ENCODE peak calls at places on chromosomes 5 and 9, in nine cellular contexts. K is tibial nerve, L is A549, V is ovary, C is body of pancreas, I is uterus, T is H1, Y is transverse colon, U is IMR-90. F is an unnamed sample.

GRCh38 chr5:52007230-52007858 is 624.1 kb downstream of the ISL1 start:
- DNase-seq in K (no peak), L (peak), V (no peak), C (no peak), I (no peak), T (no peak), Y (no peak), U (peak), F (no peak)

GRCh38 chr5:58299266-58299665 is 160.6 kb downstream of the PLK2 start:
- DNase-seq in K (no peak), L (no peak), V (no peak), C (no peak), I (no peak), T (no peak), Y (no peak), U (no peak), F (no peak)

GRCh38 chr9:100324594-100325200 is 28.0 kb downstream of the TEX10 start:
- DNase-seq in K (no peak), L (peak), V (no peak), C (no peak), I (no peak), T (no peak), Y (no peak), U (peak), F (no peak)

GRCh38 chr5:252546-252945 is 18.9 kb upstream of the PDCD6 start:
- DNase-seq in K (no peak), L (no peak), V (no peak), C (no peak), I (no peak), T (no peak), Y (no peak), U (no peak), F (no peak)

GRCh38 chr5:35990941-35991592 is at the start of gene UGT3A1:
- DNase-seq in K (no peak), L (no peak), V (no peak), C (no peak), I (no peak), T (peak), Y (no peak), U (no peak), F (no peak)

GRCh38 chr9:131513177-131513576 is 10.5 kb downstream of the POMT1 start:
- DNase-seq in K (no peak), L (no peak), V (no peak), C (no peak), I (no peak), T (no peak), Y (no peak), U (no peak), F (no peak)

GRCh38 chr5:178114325-178115135 is 1.2 kb downstream of the N4BP3 start:
- DNase-seq in K (no peak), L (no peak), V (no peak), C (peak), I (no peak), T (no peak), Y (peak), U (no peak), F (no peak)

GRCh38 chr5:6780802-6781391 is 67.7 kb downstream of the TENT4A start:
- DNase-seq in K (no peak), L (peak), V (no peak), C (peak), I (no peak), T (no peak), Y (no peak), U (no peak), F (no peak)

GRCh38 chr9:136849038-136849959 is at the start of gene PHPT1:
- DNase-seq in K (peak), L (peak), V (peak), C (peak), I (peak), T (peak), Y (peak), U (peak), F (peak)

GRCh38 chr9:68500457-68501158 is 40.1 kb downstream of the TMEM252 start:
- DNase-seq in K (no peak), L (peak), V (no peak), C (no peak), I (no peak), T (no peak), Y (no peak), U (peak), F (no peak)

GRCh38 chr9:99075246-99075912 is 29.5 kb upstream of the TGFBR1 start:
- DNase-seq in K (no peak), L (no peak), V (no peak), C (no peak), I (no peak), T (no peak), Y (no peak), U (peak), F (no peak)

GRCh38 chr5:1001406-1002270 is 7.0 kb upstream of the NKD2 start:
- DNase-seq in K (peak), L (no peak), V (peak), C (no peak), I (peak), T (no peak), Y (no peak), U (no peak), F (peak)

GRCh38 chr9:137759649-137760321 is 117.8 kb upstream of the CACNA1B start:
- DNase-seq in K (no peak), L (no peak), V (no peak), C (no peak), I (no peak), T (no peak), Y (no peak), U (no peak), F (peak)

GRCh38 chr9:136090768-136091581 is 4.1 kb downstream of the NACC2 start:
- DNase-seq in K (no peak), L (no peak), V (no peak), C (no peak), I (peak), T (no peak), Y (peak), U (no peak), F (peak)

GRCh38 chr9:84867171-84867570 is 197.6 kb downstream of the NTRK2 start:
- DNase-seq in K (no peak), L (no peak), V (no peak), C (no peak), I (no peak), T (no peak), Y (no peak), U (no peak), F (no peak)

GRCh38 chr9:34989946-34990635 is 546 bp downstream of the DNAJB5 start:
- DNase-seq in K (peak), L (no peak), V (no peak), C (peak), I (peak), T (no peak), Y (peak), U (peak), F (peak)

GRCh38 chr9:137685886-137686420 is 67.1 kb downstream of the EHMT1 start:
- DNase-seq in K (no peak), L (no peak), V (no peak), C (no peak), I (no peak), T (no peak), Y (no peak), U (no peak), F (no peak)

GRCh38 chr9:110213413-110214044 is 5.6 kb upstream of the C9orf152 start:
- DNase-seq in K (no peak), L (no peak), V (no peak), C (peak), I (no peak), T (no peak), Y (no peak), U (no peak), F (no peak)

GRCh38 chr5:76953551-76954382 is 922 bp downstream of the CRHBP start:
- DNase-seq in K (no peak), L (no peak), V (no peak), C (no peak), I (no peak), T (no peak), Y (no peak), U (no peak), F (no peak)

GRCh38 chr9:93960971-93961841 is 6.1 kb upstream of the BARX1 start:
- DNase-seq in K (no peak), L (no peak), V (no peak), C (no peak), I (no peak), T (no peak), Y (no peak), U (no peak), F (peak)

GRCh38 chr5:94785111-94785510 is 166.6 kb downstream of the SLF1 start:
- DNase-seq in K (no peak), L (no peak), V (no peak), C (no peak), I (no peak), T (no peak), Y (no peak), U (peak), F (no peak)

DNA sequence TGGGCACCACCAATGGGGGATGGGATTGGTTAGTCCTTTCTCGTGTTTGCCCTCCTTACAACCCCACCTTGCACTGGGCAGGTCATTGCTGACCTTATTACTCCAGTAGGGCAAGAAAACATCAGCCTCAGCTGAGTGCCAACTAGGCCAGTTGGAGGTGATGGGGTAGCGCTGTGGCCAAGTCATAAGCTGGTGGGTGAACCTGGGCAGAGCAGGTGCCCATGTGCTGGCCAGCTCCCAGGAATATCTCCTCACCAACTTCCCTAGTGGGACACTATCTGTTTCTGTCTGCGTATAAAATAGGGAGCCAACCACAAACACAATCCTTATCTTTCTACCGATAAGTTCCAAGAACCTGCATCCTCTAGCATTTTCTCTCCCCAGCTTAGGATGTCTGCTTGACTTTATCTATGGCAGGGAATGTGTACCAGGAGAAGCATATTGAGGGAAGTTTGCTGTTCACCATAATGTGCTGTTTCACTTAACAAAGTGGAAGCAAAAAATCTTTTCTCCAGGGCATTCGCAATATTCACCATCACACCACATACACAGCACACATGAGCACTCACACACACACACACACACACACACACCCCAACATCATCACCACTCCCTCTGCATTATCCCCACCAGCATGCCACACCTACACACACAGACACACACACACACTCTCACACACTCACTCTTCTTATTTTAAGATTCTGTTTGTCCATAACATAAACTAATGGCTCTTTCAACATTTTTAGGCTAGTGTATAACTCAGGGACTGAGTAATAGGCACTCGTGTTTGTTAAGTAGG is 390.0 kb downstream of the ENC1 start:
- DNase-seq in K (no peak), L (no peak), V (no peak), C (no peak), I (no peak), T (no peak), Y (no peak), U (no peak), F (no peak)
- H3K27ac ChIP-seq in K (no peak), L (no peak), V (no peak), C (no peak), I (peak), T (no peak), Y (peak), U (peak), F (no peak)

GRCh38 chr5:109611505-109611904 is 78.2 kb upstream of the MAN2A1 start:
- DNase-seq in K (no peak), L (no peak), V (no peak), C (no peak), I (no peak), T (no peak), Y (no peak), U (no peak), F (no peak)
- TF ChIP-seq POLR2A in K (no peak), L (no peak), V (no peak), C (no peak), I (no peak), T (no peak), Y (no peak), U (no peak), F (no peak)

DNA sequence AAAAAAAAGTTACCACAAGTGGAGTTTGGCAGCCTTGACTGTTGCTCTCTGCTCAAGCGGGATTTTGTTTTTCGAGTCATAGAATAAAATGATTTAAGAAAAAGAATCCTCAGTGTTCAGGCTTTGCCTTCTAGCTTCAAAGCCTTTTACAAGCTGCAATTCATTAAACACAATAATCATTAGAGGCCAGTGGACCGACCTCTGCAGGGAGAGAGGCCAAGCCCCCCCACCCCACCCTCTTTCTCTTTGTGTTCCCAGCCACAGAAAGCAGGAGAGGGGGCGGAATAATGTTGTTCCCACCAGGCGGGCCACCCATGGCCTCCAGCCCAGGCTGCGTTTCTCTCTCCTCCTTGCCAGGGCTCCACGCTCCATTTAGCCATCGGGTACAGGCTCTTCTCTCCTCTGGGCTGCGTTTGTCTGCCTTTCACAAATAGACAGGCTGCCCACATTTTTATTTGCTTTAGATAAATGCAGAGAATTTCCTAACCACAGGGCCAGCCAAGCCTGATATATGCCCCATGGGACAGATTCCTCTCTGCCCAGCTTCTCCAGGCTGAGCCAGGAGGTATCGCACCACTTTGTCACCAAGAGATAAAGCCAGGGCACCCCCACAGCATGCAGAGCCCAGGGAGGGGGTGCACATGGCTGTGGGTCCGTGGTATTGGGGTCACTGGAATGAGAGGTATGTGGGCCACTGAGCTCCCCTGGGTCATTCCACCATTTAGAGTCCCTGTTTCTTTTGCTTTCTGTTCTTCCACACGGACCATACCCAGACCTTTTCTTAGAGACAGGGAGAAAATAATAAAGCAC is 318.8 kb downstream of the PIK3R1 start:
- DNase-seq in K (no peak), L (no peak), V (peak), C (peak), I (peak), T (no peak), Y (peak), U (no peak), F (no peak)
- H3K27ac ChIP-seq in K (peak), L (no peak), V (peak), C (peak), I (peak), T (no peak), Y (peak), U (no peak), F (peak)

DNA sequence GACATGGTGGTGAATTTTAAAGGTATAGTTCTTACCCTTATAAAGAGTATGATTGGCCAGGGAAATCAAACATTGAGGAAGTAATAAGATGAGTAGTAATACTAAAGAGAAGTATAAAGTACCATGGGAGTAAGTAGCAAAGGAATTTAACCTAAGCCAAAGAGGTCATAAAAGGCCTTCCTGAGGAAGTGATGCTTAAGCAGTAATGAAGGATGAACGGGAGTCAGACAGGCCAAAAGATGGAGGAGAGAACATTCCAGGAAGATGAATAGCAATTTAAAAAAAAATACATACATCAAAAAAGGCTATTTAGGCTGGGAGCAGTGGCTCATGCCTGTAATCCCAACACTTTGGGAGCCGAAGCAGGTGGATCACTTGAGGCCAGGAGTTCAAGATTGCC is 29.0 kb downstream of the KLHL3 start:
- DNase-seq in K (no peak), L (no peak), V (no peak), C (no peak), I (no peak), T (no peak), Y (no peak), U (peak), F (no peak)
- TF ChIP-seq POLR2A in K (no peak), L (no peak), V (no peak), C (no peak), I (no peak), T (no peak), Y (no peak), U (no peak), F (no peak)

GRCh38 chr5:118554241-118554640 is 434.1 kb downstream of the DTWD2 start:
- DNase-seq in K (no peak), L (no peak), V (no peak), C (no peak), I (no peak), T (no peak), Y (no peak), U (no peak), F (no peak)

GRCh38 chr5:118551031-118551430 is 437.3 kb downstream of the DTWD2 start:
- DNase-seq in K (no peak), L (no peak), V (no peak), C (no peak), I (no peak), T (no peak), Y (no peak), U (no peak), F (no peak)

GRCh38 chr5:118554991-118555390 is 433.4 kb downstream of the DTWD2 start:
- DNase-seq in K (no peak), L (no peak), V (no peak), C (no peak), I (no peak), T (no peak), Y (no peak), U (no peak), F (no peak)

GRCh38 chr5:118553662-118554061 is 434.7 kb downstream of the DTWD2 start:
- DNase-seq in K (peak), L (no peak), V (no peak), C (peak), I (no peak), T (no peak), Y (no peak), U (peak), F (no peak)

GRCh38 chr5:118552731-118553360 is 435.5 kb downstream of the DTWD2 start:
- DNase-seq in K (no peak), L (no peak), V (no peak), C (no peak), I (no peak), T (no peak), Y (no peak), U (no peak), F (no peak)
- H3K27ac ChIP-seq in K (no peak), L (no peak), V (no peak), C (no peak), I (no peak), T (no peak), Y (no peak), U (no peak), F (no peak)

GRCh38 chr9:26310294-26310693 is 582.3 kb downstream of the CAAP1 start:
- DNase-seq in K (no peak), L (no peak), V (no peak), C (no peak), I (no peak), T (no peak), Y (no peak), U (peak), F (no peak)

GRCh38 chr9:26308328-26308727 is 584.3 kb downstream of the CAAP1 start:
- DNase-seq in K (no peak), L (no peak), V (no peak), C (no peak), I (no peak), T (no peak), Y (no peak), U (peak), F (no peak)

GRCh38 chr9:26313108-26313507 is 579.5 kb downstream of the CAAP1 start:
- DNase-seq in K (no peak), L (no peak), V (no peak), C (no peak), I (no peak), T (no peak), Y (no peak), U (no peak), F (no peak)
- TF ChIP-seq POLR2A in K (no peak), L (no peak), V (no peak), C (no peak), I (no peak), T (no peak), Y (no peak), U (no peak), F (no peak)

GRCh38 chr5:39158786-39159185 is 60.6 kb downstream of the FYB1 start:
- DNase-seq in K (no peak), L (no peak), V (no peak), C (no peak), I (no peak), T (no peak), Y (no peak), U (no peak), F (no peak)

GRCh38 chr5:39159986-39160490 is 59.3 kb downstream of the FYB1 start:
- DNase-seq in K (no peak), L (no peak), V (no peak), C (no peak), I (no peak), T (no peak), Y (no peak), U (no peak), F (no peak)

GRCh38 chr5:39158127-39158593 is 61.2 kb downstream of the FYB1 start:
- DNase-seq in K (no peak), L (no peak), V (no peak), C (no peak), I (no peak), T (no peak), Y (no peak), U (no peak), F (no peak)

GRCh38 chr5:39157679-39158078 is 61.7 kb downstream of the FYB1 start:
- DNase-seq in K (no peak), L (no peak), V (no peak), C (no peak), I (no peak), T (no peak), Y (no peak), U (no peak), F (no peak)

GRCh38 chr5:39156082-39156481 is 63.3 kb downstream of the FYB1 start:
- DNase-seq in K (no peak), L (no peak), V (no peak), C (no peak), I (no peak), T (no peak), Y (no peak), U (no peak), F (no peak)
- H3K27ac ChIP-seq in K (no peak), L (no peak), V (no peak), C (no peak), I (no peak), T (no peak), Y (no peak), U (no peak), F (no peak)